ENCODE peak calls at places on chromosomes 1 and 21, in nine cellular contexts. W, C, Z, N, F, U, E, Q and H are unnamed samples.
A peak's percentile ranks its signal among the peaks of the same experiment; 100 is the strongest.

GRCh38 chr1:206693029-206693428 is 8.3 kb downstream of the MAPKAPK2 start:
- DNase-seq in W (no peak), N (peak; percentile 88), C (peak; percentile 75), F (peak; percentile 78), U (no peak), Q (no peak), Z (no peak), E (no peak), H (peak; percentile 75)

GRCh38 chr1:38858833-38859560 is 575 bp downstream of the RRAGC start:
- DNase-seq in N (peak; percentile 67), U (no peak), F (peak; percentile 55), W (peak; percentile 78), Q (peak; percentile 85), Z (peak; percentile 30), E (peak; percentile 22), C (peak; percentile 62), H (peak; percentile 77)

GRCh38 chr21:35394634-35395369 is 345.7 kb upstream of the RUNX1 start:
- DNase-seq in Q (no peak), N (no peak), W (no peak), U (no peak), Z (no peak), F (no peak), E (no peak), C (no peak), H (no peak)

GRCh38 chr1:32494711-32495337 is 30.0 kb downstream of the ZBTB8B start:
- DNase-seq in C (no peak), E (no peak), W (no peak), Q (no peak), F (no peak), U (no peak), N (no peak), Z (no peak), H (no peak)

GRCh38 chr1:193321242-193321842 is 134.9 kb upstream of the B3GALT2 start:
- DNase-seq in Z (no peak), F (no peak), W (no peak), U (no peak), E (no peak), Q (no peak), C (peak; percentile 27), N (no peak), H (no peak)

GRCh38 chr1:227253065-227253464 is 65.2 kb downstream of the CDC42BPA start:
- DNase-seq in Z (no peak), N (no peak), C (no peak), W (no peak), U (no peak), F (no peak), Q (no peak), E (no peak), H (no peak)

GRCh38 chr1:10696977-10697376 is 99.5 kb downstream of the CASZ1 start:
- DNase-seq in N (peak; percentile 9), E (no peak), Q (no peak), Z (no peak), W (no peak), U (no peak), F (no peak), C (no peak), H (no peak)

GRCh38 chr1:200776949-200777348 is 38.3 kb downstream of the CAMSAP2 start:
- DNase-seq in Q (no peak), Z (no peak), F (no peak), E (no peak), U (no peak), W (no peak), N (peak; percentile 71), C (no peak), H (no peak)

GRCh38 chr1:208683141-208683540 is 439.0 kb upstream of the PLXNA2 start:
- DNase-seq in U (no peak), Q (no peak), Z (no peak), W (no peak), N (no peak), C (no peak), E (no peak), F (no peak), H (no peak)

GRCh38 chr1:34779005-34779404 is 2.0 kb upstream of the GJB3 start:
- DNase-seq in U (no peak), W (no peak), F (no peak), C (no peak), Q (no peak), E (no peak), N (no peak), Z (no peak), H (no peak)

GRCh38 chr1:202806845-202807366 is 1.3 kb downstream of the KDM5B start:
- DNase-seq in C (no peak), E (peak; percentile 66), U (no peak), Z (no peak), N (no peak), W (peak; percentile 48), Q (no peak), F (peak; percentile 32), H (peak; percentile 56)

GRCh38 chr21:43364261-43364510 is 62.7 kb downstream of the SIK1 start:
- DNase-seq in U (no peak), C (no peak), F (no peak), W (no peak), N (no peak), E (no peak), Z (no peak), Q (no peak), H (no peak)

GRCh38 chr21:33230518-33231324 is 983 bp downstream of the IFNAR2 start:
- DNase-seq in W (peak; percentile 81), C (peak; percentile 54), N (peak; percentile 54), Z (no peak), Q (peak; percentile 63), F (no peak), U (peak; percentile 43), E (peak; percentile 68), H (peak; percentile 67)

GRCh38 chr1:209743145-209743482 is 12.7 kb upstream of the TRAF3IP3 start:
- DNase-seq in Z (peak; percentile 63), W (no peak), Q (no peak), F (peak; percentile 55), N (peak; percentile 96), C (peak; percentile 74), U (no peak), E (no peak), H (peak; percentile 68)

GRCh38 chr1:181739214-181739613 is 255.9 kb downstream of the CACNA1E start:
- DNase-seq in Z (no peak), W (no peak), E (no peak), C (no peak), U (no peak), Q (no peak), F (no peak), N (no peak), H (no peak)

GRCh38 chr1:236744533-236744932 is 50.6 kb upstream of the MTR start:
- DNase-seq in E (no peak), F (no peak), U (no peak), C (no peak), N (no peak), Z (no peak), Q (no peak), W (no peak), H (no peak)

GRCh38 chr1:107767156-107767582 is 197.8 kb downstream of the VAV3 start:
- DNase-seq in Q (no peak), W (no peak), C (no peak), Z (no peak), E (no peak), U (no peak), N (no peak), F (no peak), H (no peak)

GRCh38 chr1:24387636-24388035 is 25.9 kb downstream of the STPG1 start:
- DNase-seq in N (no peak), W (no peak), E (no peak), U (no peak), Z (no peak), C (no peak), Q (no peak), F (no peak), H (no peak)

GRCh38 chr1:24389231-24389678 is 24.3 kb downstream of the STPG1 start:
- DNase-seq in C (no peak), E (no peak), F (no peak), W (no peak), N (no peak), Q (no peak), Z (no peak), U (no peak), H (no peak)

GRCh38 chr1:24386241-24386640 is 27.3 kb downstream of the STPG1 start:
- DNase-seq in F (no peak), C (no peak), Q (no peak), U (no peak), E (no peak), Z (no peak), N (no peak), W (no peak), H (no peak)

GRCh38 chr1:24386931-24387330 is 26.7 kb downstream of the STPG1 start:
- DNase-seq in C (no peak), N (no peak), W (no peak), Q (no peak), U (no peak), Z (no peak), E (no peak), F (no peak), H (no peak)

DNA sequence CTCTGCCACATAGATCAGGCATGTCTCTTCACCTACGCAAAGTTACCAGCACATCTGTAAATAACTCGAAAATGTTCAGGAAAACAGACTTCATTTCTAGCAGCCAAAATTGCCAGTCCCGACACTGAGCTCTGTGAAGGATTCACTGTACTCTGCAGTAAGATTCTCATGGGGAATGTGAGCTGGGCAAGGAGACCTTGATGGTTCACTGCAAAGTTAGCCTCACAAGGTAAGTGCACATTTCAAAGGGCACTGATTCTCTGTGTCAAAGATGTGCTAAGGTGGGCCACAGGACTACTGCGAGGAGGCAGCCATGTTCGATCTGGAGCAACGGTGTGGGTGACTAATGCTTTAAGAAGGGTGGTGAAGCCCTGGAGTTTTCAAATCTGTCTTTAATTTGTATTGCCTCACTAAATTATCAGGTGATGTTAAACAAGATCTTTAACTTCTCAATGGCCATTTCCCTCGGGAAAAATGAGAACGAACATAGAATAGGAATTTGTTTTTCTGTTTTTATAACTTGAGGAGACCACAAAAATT is 25.2 kb downstream of the STPG1 start:
- DNase-seq in F (no peak), N (peak; percentile 79), E (no peak), C (no peak), W (no peak), Q (no peak), Z (no peak), U (no peak), H (no peak)
- TF ChIP-seq CTCF in F (no peak), N (no peak), E (no peak), C (no peak), W (no peak), Q (no peak), Z (no peak), U (no peak), H (no peak)

GRCh38 chr1:155308493-155309422 is at the start of gene FDPS:
- DNase-seq in Q (peak; percentile 99), U (peak; percentile 86), C (peak; percentile 99), Z (peak; percentile 96), W (peak; percentile 99), N (peak; percentile 99), E (peak; percentile 100), F (peak; percentile 97), H (peak; percentile 99)
- TF ChIP-seq CTCF in Q (peak; percentile 10), U (peak; percentile 11), C (no peak), Z (peak; percentile 4), W (no peak), N (no peak), E (no peak), F (peak; percentile 47), H (peak; percentile 16)

GRCh38 chr1:112529301-112529700 is 20.5 kb downstream of the WNT2B start:
- DNase-seq in U (no peak), N (no peak), E (no peak), Q (no peak), C (no peak), F (no peak), W (no peak), Z (no peak), H (no peak)
- TF ChIP-seq CTCF in U (no peak), N (no peak), E (no peak), Q (no peak), C (no peak), F (no peak), W (no peak), Z (no peak), H (no peak)

GRCh38 chr1:118304722-118305344 is 119.8 kb upstream of the SPAG17 start:
- DNase-seq in U (no peak), N (peak; percentile 42), Z (no peak), F (no peak), W (no peak), Q (no peak), C (peak; percentile 16), E (peak; percentile 21), H (no peak)
- TF ChIP-seq CTCF in U (peak; percentile 52), N (peak; percentile 68), Z (no peak), F (no peak), W (peak; percentile 41), Q (peak; percentile 32), C (peak; percentile 46), E (peak; percentile 70), H (peak; percentile 23)